ENCODE peak calls at places on chromosomes 4 and X, in seven cellular contexts. N is NCI-H1930; L is skeletal muscle cell; Y is NCI-H460; B is anterior cingulate cortex; R is iris pigment epithelial cell; H is stimulated activated CD4-positive, alpha-beta T cell treated with anti-CD3 and anti-CD28 coated beads, TNF-alpha, amount 100 ng/mL, for 1 hour. Q is an unnamed sample.

GRCh38 chr4:128285085-128286023 is 2.3 kb downstream of the PGRMC2 start:
- DNase-seq in Y (no peak), B (no peak), R (peak), N (no peak), L (no peak), H (no peak), Q (peak)

GRCh38 chr4:12471193-12471592 is 1012.9 kb downstream of the RAB28 start:
- DNase-seq in B (no peak), R (no peak), H (no peak), N (no peak), Y (no peak), L (no peak), Q (no peak)

GRCh38 chr4:21869978-21870745 is 78.4 kb downstream of the KCNIP4 start:
- DNase-seq in Y (no peak), R (no peak), N (no peak), H (no peak), B (no peak), L (no peak), Q (no peak)

GRCh38 chr4:82591592-82591991 is 29.8 kb upstream of the TMEM150C start:
- DNase-seq in L (no peak), N (no peak), R (no peak), H (no peak), B (no peak), Y (no peak), Q (no peak)

GRCh38 chr4:145760176-145760575 is 80.2 kb downstream of the C4orf51 start:
- DNase-seq in B (no peak), H (no peak), R (no peak), Y (no peak), L (no peak), N (no peak), Q (no peak)

GRCh38 chr4:118173956-118174355 is 139.7 kb downstream of the NDST3 start:
- DNase-seq in H (no peak), N (no peak), B (no peak), R (peak), L (peak), Y (no peak), Q (peak)

GRCh38 chr4:21451032-21451431 is 497.5 kb downstream of the KCNIP4 start:
- DNase-seq in R (peak), H (no peak), L (peak), B (no peak), N (no peak), Y (no peak), Q (no peak)

GRCh38 chr4:109079731-109080130 is 222.7 kb downstream of the COL25A1 start:
- DNase-seq in L (peak), N (peak), B (no peak), Y (no peak), R (peak), H (no peak), Q (peak)

GRCh38 chrX:39167791-39168190 is 366.5 kb downstream of the MID1IP1 start:
- DNase-seq in Y (no peak), L (no peak), B (no peak), N (no peak), H (no peak), R (no peak), Q (no peak)

GRCh38 chrX:69387559-69388487 is 116.3 kb upstream of the NALF2 start:
- DNase-seq in H (no peak), N (no peak), B (peak), R (peak), Y (peak), L (peak), Q (peak)

GRCh38 chrX:47574609-47575325 is 7.5 kb upstream of the TIMP1 start:
- DNase-seq in N (no peak), Y (no peak), L (no peak), B (no peak), R (peak), H (no peak), Q (no peak)

GRCh38 chr4:13427599-13428325 is 56.4 kb downstream of the RAB28 start:
- DNase-seq in N (no peak), Y (no peak), B (no peak), R (peak), L (no peak), H (no peak), Q (no peak)

GRCh38 chrX:150408561-150408960 is 45.4 kb downstream of the MAMLD1 start:
- DNase-seq in Y (no peak), R (no peak), B (no peak), L (no peak), N (no peak), H (no peak), Q (no peak)

GRCh38 chr4:2258091-2259035 is 3.5 kb downstream of the MXD4 start:
- DNase-seq in Y (no peak), N (no peak), R (no peak), L (no peak), B (no peak), H (no peak), Q (no peak)

GRCh38 chr4:120773641-120774040 is 148.9 kb downstream of the PRDM5 start:
- DNase-seq in N (no peak), L (no peak), R (no peak), H (no peak), B (no peak), Y (no peak), Q (no peak)

GRCh38 chr4:6681191-6681590 is 12.5 kb upstream of the S100P start:
- DNase-seq in R (no peak), Y (no peak), N (no peak), H (no peak), L (no peak), B (no peak), Q (no peak)

GRCh38 chrX:115058276-115058675 is 40.9 kb upstream of the IL13RA2 start:
- DNase-seq in Y (no peak), L (peak), R (peak), B (no peak), H (no peak), N (no peak), Q (peak)

GRCh38 chr4:95547708-95548471 is 883 bp downstream of the UNC5C start:
- DNase-seq in B (peak), Y (no peak), H (no peak), L (no peak), N (no peak), R (peak), Q (no peak)

GRCh38 chrX:153726286-153727107 is 1.8 kb downstream of the ABCD1 start:
- DNase-seq in N (no peak), B (peak), R (peak), H (no peak), L (no peak), Y (no peak), Q (peak)

Q was measured in lung microvascular endothelial cell.